ENCODE peak calls at places on chromosomes 1 and 21, in nine cellular contexts. Y is GM23338, A is heart right ventricle, R is adrenal gland, Z is astrocyte of the spinal cord, W is PC-3, D is prostate gland, T is cardiac fibroblast, K is AG09309. Q is an unnamed sample.
A peak's percentile ranks its signal among the peaks of the same experiment; 100 is the strongest.

GRCh38 chr1:171142081-171142450 is 43.0 kb upstream of the FMO2 start:
- DNase-seq in K (no peak), Z (no peak), Y (no peak), A (peak; percentile 65), R (peak; percentile 51), T (peak; percentile 88), W (no peak), D (peak; percentile 17), Q (no peak)

GRCh38 chr1:93411000-93411399 is 36.9 kb upstream of the FNBP1L start:
- DNase-seq in A (no peak), Y (peak; percentile 82), W (no peak), K (no peak), D (no peak), R (no peak), T (no peak), Z (no peak), Q (no peak)

GRCh38 chr1:18354657-18355056 is 126.1 kb upstream of the KLHDC7A start:
- DNase-seq in D (no peak), R (no peak), T (no peak), W (no peak), Z (no peak), Y (no peak), K (no peak), A (no peak), Q (no peak)

GRCh38 chr1:58104960-58105359 is 441.6 kb downstream of the OMA1 start:
- DNase-seq in D (no peak), Y (no peak), K (no peak), W (no peak), R (no peak), A (no peak), T (no peak), Z (no peak), Q (no peak)

GRCh38 chr1:188089015-188089414 is 1260.3 kb downstream of the PLA2G4A start:
- DNase-seq in Y (no peak), W (no peak), D (no peak), Z (no peak), K (no peak), R (no peak), A (no peak), T (no peak), Q (no peak)

GRCh38 chr21:43209575-43210453 is 41.0 kb downstream of the CRYAA start:
- DNase-seq in W (peak; percentile 94), Y (no peak), D (peak; percentile 3), A (no peak), T (peak; percentile 94), K (peak; percentile 35), Z (peak; percentile 67), R (peak; percentile 95), Q (peak; percentile 85)

GRCh38 chr1:214707306-214708087 is 104.5 kb downstream of the CENPF start:
- DNase-seq in R (no peak), D (no peak), K (peak; percentile 21), Y (no peak), T (peak; percentile 73), A (no peak), W (no peak), Z (peak; percentile 49), Q (peak; percentile 5)

GRCh38 chr1:115118596-115118995 is 29.3 kb upstream of the TSPAN2 start:
- DNase-seq in R (no peak), Z (no peak), W (no peak), A (no peak), D (no peak), T (peak; percentile 32), Y (no peak), K (no peak), Q (no peak)

GRCh38 chr1:150976879-150977694 is 2.5 kb upstream of the CERS2 start:
- DNase-seq in D (peak; percentile 22), A (peak; percentile 80), K (no peak), Y (peak; percentile 72), R (peak; percentile 95), Z (no peak), W (peak; percentile 94), T (no peak), Q (peak; percentile 40)

GRCh38 chr1:150981805-150982712 is at the start of gene ANXA9:
- DNase-seq in Y (peak; percentile 46), A (no peak), W (peak; percentile 14), R (no peak), Z (no peak), D (no peak), K (no peak), T (no peak), Q (no peak)

GRCh38 chr1:150979007-150979722 is 2.9 kb upstream of the ANXA9 start:
- DNase-seq in Z (peak; percentile 92), D (peak; percentile 85), T (peak; percentile 94), A (peak; percentile 88), R (peak; percentile 89), K (peak; percentile 53), Y (peak; percentile 97), W (peak; percentile 99), Q (peak; percentile 93)

GRCh38 chr1:150981177-150981804 is 801 bp upstream of the ANXA9 start:
- DNase-seq in T (no peak), A (no peak), W (peak; percentile 54), K (no peak), Y (peak; percentile 92), D (no peak), R (no peak), Z (no peak), Q (no peak)

GRCh38 chr1:150979723-150980056 is 2.4 kb upstream of the ANXA9 start:
- DNase-seq in W (no peak), Z (no peak), D (no peak), R (no peak), A (no peak), K (no peak), Y (no peak), T (no peak), Q (no peak)
- H3K4me3 ChIP-seq in W (no peak overlapping the region), Z (no peak overlapping the region), D (no peak overlapping the region), R (no peak overlapping the region), A (no peak overlapping the region), K (no peak overlapping the region), Y (no peak overlapping the region), T (no peak overlapping the region), Q (no peak overlapping the region)

GRCh38 chr1:220748091-220748934 is at the start of gene MTARC2:
- DNase-seq in W (peak; percentile 85), Y (peak; percentile 91), R (peak; percentile 92), K (peak; percentile 31), A (peak; percentile 90), D (peak; percentile 90), Z (peak; percentile 64), T (peak; percentile 71), Q (peak; percentile 79)

GRCh38 chr1:220755316-220755715 is 7.2 kb downstream of the MTARC2 start:
- DNase-seq in D (no peak), Y (no peak), W (no peak), Z (no peak), T (no peak), K (no peak), R (no peak), A (no peak), Q (no peak)

GRCh38 chr1:220751130-220751529 is 3.0 kb downstream of the MTARC2 start:
- DNase-seq in T (no peak), R (no peak), Z (no peak), K (no peak), Y (no peak), W (no peak), A (no peak), D (no peak), Q (no peak)

GRCh38 chr1:220747426-220748090 is 564 bp upstream of the MTARC2 start:
- DNase-seq in D (no peak), Z (no peak), Y (peak; percentile 42), K (no peak), T (no peak), A (no peak), W (no peak), R (no peak), Q (no peak)

DNA sequence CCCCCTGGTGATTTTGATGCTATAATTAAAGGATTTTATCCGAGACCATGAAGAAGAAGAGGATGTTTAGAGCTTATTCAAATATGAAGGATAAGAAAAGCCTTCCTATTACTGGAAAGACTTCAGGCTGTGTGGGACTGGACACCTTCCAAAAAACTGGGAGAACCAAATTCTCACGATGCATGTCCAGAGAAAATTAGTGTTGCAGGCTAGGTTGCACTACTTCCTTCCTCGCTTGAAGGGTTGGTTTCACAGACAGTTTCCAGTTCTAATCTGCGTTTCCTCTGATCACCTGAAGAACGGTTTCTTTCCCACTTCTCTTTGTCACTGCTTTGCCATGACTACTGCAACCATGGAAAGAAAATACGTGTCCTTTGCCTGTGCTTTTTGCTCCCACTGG is 2.0 kb downstream of the MTARC2 start:
- DNase-seq in W (no peak), Y (no peak), Z (no peak), A (peak; percentile 53), D (no peak), T (no peak), K (no peak), R (no peak), Q (no peak)
- H3K4me3 ChIP-seq in W (peak overlapping the region; percentile 26), Y (peak overlapping the region; percentile 15), Z (no peak overlapping the region), A (peak overlapping the region; percentile 82), D (no peak overlapping the region), T (no peak overlapping the region), K (no peak overlapping the region), R (no peak overlapping the region), Q (no peak overlapping the region)

GRCh38 chr1:46204406-46204742 is 1.2 kb downstream of the LURAP1 start:
- DNase-seq in Y (no peak), K (no peak), W (no peak), R (no peak), A (no peak), D (no peak), T (no peak), Z (no peak), Q (no peak)

GRCh38 chr1:46202975-46203737 is at the start of gene LURAP1:
- DNase-seq in D (no peak), Y (peak; percentile 65), Z (peak; percentile 79), K (peak; percentile 55), A (peak; percentile 71), R (peak; percentile 45), W (no peak), T (peak; percentile 66), Q (peak; percentile 74)

GRCh38 chr1:46205794-46206193 is 2.7 kb downstream of the LURAP1 start:
- DNase-seq in R (no peak), K (no peak), T (no peak), D (no peak), Z (no peak), A (peak; percentile 46), W (no peak), Y (no peak), Q (no peak)

GRCh38 chr1:46205141-46205540 is 2.0 kb downstream of the LURAP1 start:
- DNase-seq in W (no peak), Y (no peak), T (no peak), R (no peak), A (no peak), D (no peak), K (no peak), Z (no peak), Q (no peak)

GRCh38 chr1:46203738-46204405 is 738 bp downstream of the LURAP1 start:
- DNase-seq in R (no peak), Y (peak; percentile 60), K (no peak), A (no peak), T (no peak), D (no peak), Z (peak; percentile 6), W (no peak), Q (no peak)
- H3K4me3 ChIP-seq in R (peak overlapping the region; percentile 37), Y (peak overlapping the region; percentile 100), K (peak overlapping the region; percentile 94), A (peak overlapping the region; percentile 70), T (peak overlapping the region; percentile 66), D (peak overlapping the region; percentile 95), Z (peak overlapping the region; percentile 65), W (no peak overlapping the region), Q (peak overlapping the region; percentile 87)

DNA sequence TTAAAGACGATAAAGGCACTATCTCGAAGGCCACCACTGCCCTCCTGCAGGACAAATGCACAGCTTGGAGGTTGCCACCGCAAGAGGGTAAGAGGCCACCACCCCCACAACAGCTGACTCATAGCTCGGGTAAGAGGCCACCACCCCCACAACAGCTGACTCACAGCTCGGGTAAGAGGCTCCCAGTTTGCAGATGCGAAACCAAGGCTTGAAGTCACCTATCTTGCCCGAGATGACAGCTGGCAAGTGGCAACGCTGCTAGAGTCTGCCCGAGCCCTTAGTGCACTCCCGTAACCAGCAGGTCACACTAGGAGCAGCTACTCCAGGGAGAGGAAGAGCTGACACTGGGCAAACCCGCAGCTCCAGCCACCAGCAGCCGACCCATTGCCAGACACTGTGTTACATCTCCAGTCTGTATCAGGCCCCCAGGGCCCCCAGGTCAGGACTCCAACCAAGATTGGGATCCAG is 17.1 kb upstream of the SPSB1 start:
- DNase-seq in K (no peak), Y (no peak), Z (peak; percentile 86), A (no peak), T (peak; percentile 56), R (peak; percentile 86), D (no peak), W (peak; percentile 64), Q (no peak)
- H3K4me3 ChIP-seq in K (no peak overlapping the region), Y (no peak overlapping the region), Z (no peak overlapping the region), A (no peak overlapping the region), T (no peak overlapping the region), R (no peak overlapping the region), D (no peak overlapping the region), W (no peak overlapping the region), Q (no peak overlapping the region)